ENCODE peak calls at places on chromosomes 3 and 15, in seven cellular contexts. S is right atrium auricular region; H is Kasumi-1; O is nephron progenitor cell; N is CD14-positive monocyte; U is HFF-Myc; I is stimulated activated naive CD4-positive, alpha-beta T cell. J is an unnamed sample.

GRCh38 chr3:143283432-143284128 is 164.0 kb downstream of the CHST2 start:
- DNase-seq in S (no peak), H (no peak), O (no peak), N (no peak), U (peak; percentile 33), I (no peak), J (no peak)

GRCh38 chr3:195823998-195824397 is 12.3 kb upstream of the MUC4 start:
- DNase-seq in S (no peak), H (no peak), O (no peak), N (no peak), U (no peak), I (no peak), J (no peak)

GRCh38 chr3:188584162-188584529 is 430.2 kb downstream of the LPP start:
- DNase-seq in S (no peak), H (no peak), O (no peak), N (no peak), U (no peak), I (no peak), J (no peak)

GRCh38 chr3:187741403-187742350 is 3.6 kb downstream of the BCL6 start:
- DNase-seq in S (no peak), H (peak; percentile 76), O (peak; percentile 74), N (peak; percentile 80), U (no peak), I (peak; percentile 53), J (no peak)

GRCh38 chr15:47607750-47608149 is 109.6 kb upstream of the SEMA6D start:
- DNase-seq in S (no peak), H (no peak), O (no peak), N (no peak), U (no peak), I (no peak), J (no peak)

GRCh38 chr3:35422826-35423601 is 216.3 kb upstream of the ARPP21 start:
- DNase-seq in S (no peak), H (peak; percentile 22), O (no peak), N (no peak), U (no peak), I (no peak), J (peak; percentile 73)

GRCh38 chr3:112411425-112411824 is 78.5 kb downstream of the CD200 start:
- DNase-seq in S (no peak), H (no peak), O (no peak), N (no peak), U (no peak), I (no peak), J (no peak)

GRCh38 chr3:47057212-47057671 is 77.8 kb downstream of the NBEAL2 start:
- DNase-seq in S (no peak), H (no peak), O (no peak), N (no peak), U (no peak), I (peak; percentile 15), J (no peak)

GRCh38 chr3:147471741-147472140 is 62.6 kb downstream of the ZIC1 start:
- DNase-seq in S (no peak), H (no peak), O (no peak), N (no peak), U (no peak), I (no peak), J (no peak)

GRCh38 chr15:73522011-73522410 is 79.0 kb downstream of the REC114 start:
- DNase-seq in S (no peak), H (no peak), O (no peak), N (no peak), U (no peak), I (no peak), J (no peak)

GRCh38 chr15:69794643-69795461 is 302.9 kb downstream of the TLE3 start:
- DNase-seq in S (peak; percentile 84), H (no peak), O (no peak), N (no peak), U (no peak), I (no peak), J (no peak)

J was measured in brain pericyte.